ENCODE peak calls at places on chromosomes 2 and 18, in four cellular contexts. H is lower lobe of right lung, V is endodermal cell, R is upper lobe of right lung. W is an unnamed sample.
A peak's percentile ranks its signal among the peaks of the same experiment; 100 is the strongest.

GRCh38 chr18:56196495-56197225 is 441.7 kb downstream of the TXNL1 start:
- DNase-seq in H (no peak), V (no peak), R (no peak), W (no peak)

GRCh38 chr2:1818404-1818803 is 74.1 kb upstream of the PXDN start:
- DNase-seq in H (no peak), V (no peak), R (no peak), W (no peak)

GRCh38 chr18:48842259-48843061 is 108.3 kb downstream of the SMAD7 start:
- DNase-seq in H (peak; percentile 45), V (peak; percentile 63), R (peak; percentile 63), W (peak; percentile 67)

GRCh38 chr2:42752299-42752698 is 11.6 kb downstream of the OXER1 start:
- DNase-seq in H (no peak), V (no peak), R (no peak), W (peak; percentile 38)

GRCh38 chr2:39608212-39608575 is 57.5 kb upstream of the TMEM178A start:
- DNase-seq in H (no peak), V (no peak), R (no peak), W (no peak)

GRCh38 chr2:23092831-23093230 is 292.1 kb upstream of the KLHL29 start:
- DNase-seq in H (no peak), V (no peak), R (no peak), W (no peak)

GRCh38 chr2:85935746-85936208 is 47.0 kb upstream of the ST3GAL5 start:
- DNase-seq in H (no peak), V (peak; percentile 87), R (no peak), W (no peak)

GRCh38 chr2:182542501-182543258 is 115.8 kb upstream of the PDE1A start:
- DNase-seq in H (no peak), V (no peak), R (no peak), W (no peak)

GRCh38 chr2:55146266-55146665 is 85.8 kb downstream of the CLHC1 start:
- DNase-seq in H (no peak), V (no peak), R (no peak), W (no peak)
- TF ChIP-seq CTCF in H (no peak), V (no peak), R (no peak), W (no peak)

DNA sequence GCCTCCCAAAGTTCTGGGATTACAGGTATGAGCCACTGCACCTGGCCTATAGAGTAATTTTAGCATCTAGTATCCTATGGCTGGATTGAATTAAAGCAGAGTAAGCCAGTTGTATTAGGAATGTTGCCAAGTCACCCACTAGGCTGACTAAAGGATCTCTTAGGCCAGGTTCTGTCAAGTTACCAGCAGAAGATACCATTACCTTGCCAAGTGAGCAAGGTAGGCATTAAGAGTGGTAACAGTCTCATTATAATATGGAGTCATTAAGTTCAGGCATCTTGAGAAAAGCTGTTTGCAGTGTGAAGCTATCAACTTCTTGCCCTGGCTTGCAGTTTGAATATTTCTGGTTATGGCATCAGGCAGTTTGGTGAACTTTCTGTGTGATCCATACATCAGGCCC is 37.0 kb upstream of the MTCL1 start:
- DNase-seq in H (no peak), V (no peak), R (no peak), W (no peak)
- H3K4me1 ChIP-seq in H (no peaks in the 10 kb centered on the region), V (no peaks in the 10 kb centered on the region), R (no peaks in the 10 kb centered on the region), W (no peaks in the 10 kb centered on the region)

GRCh38 chr18:10559566-10560456 is 34.0 kb downstream of the NAPG start:
- DNase-seq in H (no peak), V (peak; percentile 53), R (no peak), W (no peak)
- H3K4me3 ChIP-seq in H (peak overlapping the region; percentile 24), V (no peak overlapping the region), R (peak overlapping the region; percentile 25), W (no peak overlapping the region)

GRCh38 chr18:31044926-31045325 is 2.4 kb upstream of the DSC3 start:
- DNase-seq in H (no peak), V (no peak), R (no peak), W (no peak)
- TF ChIP-seq CTCF in H (no peak), V (no peak), R (no peak), W (no peak)

W was measured in mucosa of descending colon.